ENCODE peak calls at places on chromosomes 13 and 19, in six cellular contexts. D is K562, M is H1, W is GM12891, G is GM12878, N is HepG2. Q is an unnamed sample.

GRCh38 chr19:42081584-42082258 is 5.8 kb downstream of the ZNF574 start:
- DNase-seq in W (no peak), D (no peak), G (no peak), M (no peak), N (peak), Q (no peak)

GRCh38 chr13:114044486-114044885 is 70.6 kb upstream of the C13orf46 start:
- DNase-seq in N (no peak), G (no peak), W (no peak), D (no peak), M (no peak), Q (no peak)

GRCh38 chr19:16575282-16575681 is 3.1 kb upstream of the SLC35E1 start:
- DNase-seq in N (no peak), W (no peak), D (no peak), G (no peak), M (no peak), Q (no peak)

GRCh38 chr19:48887861-48888612 is 10.5 kb downstream of the TULP2 start:
- DNase-seq in D (no peak), G (no peak), N (no peak), M (no peak), W (no peak), Q (no peak)

GRCh38 chr13:112007191-112007590 is 59.8 kb upstream of the SOX1 start:
- DNase-seq in G (no peak), W (no peak), D (no peak), N (no peak), M (no peak), Q (no peak)

GRCh38 chr13:79434578-79434977 is 28.5 kb upstream of the RBM26 start:
- DNase-seq in N (no peak), G (no peak), W (no peak), D (no peak), M (no peak), Q (no peak)

GRCh38 chr19:43765109-43765876 is 10.5 kb upstream of the SMG9 start:
- DNase-seq in D (peak), M (no peak), N (peak), W (no peak), G (peak), Q (no peak)

GRCh38 chr13:26041476-26041875 is 10.3 kb downstream of the SHISA2 start:
- DNase-seq in N (no peak), W (no peak), G (no peak), D (no peak), M (no peak), Q (no peak)

GRCh38 chr19:13623686-13624405 is 117.6 kb upstream of the CACNA1A start:
- DNase-seq in W (no peak), D (no peak), G (no peak), M (no peak), N (no peak), Q (no peak)

GRCh38 chr19:8641908-8642547 is 11.6 kb downstream of the NFILZ start:
- DNase-seq in M (no peak), D (peak), N (peak), W (no peak), G (no peak), Q (no peak)

GRCh38 chr13:114100446-114101320 is 31.7 kb downstream of the RASA3 start:
- DNase-seq in W (peak), M (no peak), N (no peak), G (no peak), D (no peak), Q (no peak)

GRCh38 chr19:10270180-10270615 is 722 bp upstream of the ICAM1 start:
- DNase-seq in M (no peak), N (no peak), G (no peak), D (peak), W (no peak), Q (no peak)

GRCh38 chr13:57925250-57925649 is 293.7 kb downstream of the PCDH17 start:
- DNase-seq in N (no peak), G (no peak), D (no peak), M (no peak), W (no peak), Q (no peak)

GRCh38 chr19:20307127-20307526 is 140.1 kb downstream of the ZNF486 start:
- DNase-seq in W (no peak), M (no peak), G (no peak), D (no peak), N (no peak), Q (no peak)
- TF ChIP-seq POLR2A in W (no peak), M (no peak), G (no peak), D (no peak), N (no peak), Q (no peak)

GRCh38 chr19:40576585-40577451 is at the start of gene SHKBP1:
- DNase-seq in D (peak), M (peak), G (peak), N (peak), W (peak), Q (peak)
- TF ChIP-seq POLR2AphosphoS5 in D (peak), M (no peak), G (peak), N (peak), W (peak), Q (peak)

DNA sequence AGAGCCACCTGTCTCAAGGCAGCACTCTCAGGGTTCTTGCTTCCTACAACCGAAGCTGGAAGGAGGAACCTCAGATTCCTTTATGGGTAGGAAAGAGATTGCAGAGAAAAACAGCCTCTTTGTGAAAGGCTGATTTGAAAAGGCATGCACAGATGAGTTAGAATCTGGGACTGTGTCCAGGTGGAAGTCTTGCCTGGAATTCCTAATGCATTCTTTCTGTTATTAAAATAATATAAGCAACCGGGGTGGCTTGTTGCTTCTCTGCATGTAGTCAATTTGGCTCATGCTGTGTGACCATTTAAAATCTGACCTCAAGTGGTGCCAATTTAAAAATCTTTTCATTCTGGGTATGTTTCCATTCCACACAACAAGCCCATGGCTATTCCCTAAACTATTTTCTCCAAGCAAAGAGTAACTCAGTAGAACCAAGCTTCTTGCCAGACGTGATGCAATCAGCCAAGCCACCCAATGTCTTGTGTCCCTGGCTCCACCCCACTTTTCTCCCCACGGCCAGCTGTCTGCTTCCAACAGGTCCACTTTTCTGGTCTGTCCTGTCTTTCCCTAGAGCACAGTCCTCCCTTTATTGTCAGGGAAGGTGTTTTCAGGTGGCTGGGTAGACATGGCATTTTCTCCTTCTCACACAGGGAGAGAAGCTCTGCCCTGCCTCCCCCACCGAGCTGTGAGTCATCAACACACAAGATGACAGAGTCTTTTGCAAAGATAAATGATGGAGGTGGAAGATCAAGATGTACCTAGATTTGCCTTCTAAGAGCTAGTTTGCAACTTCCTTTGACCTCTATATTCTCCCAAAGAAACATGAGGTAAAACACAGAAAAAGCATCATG is 394.3 kb downstream of the FOXO1 start:
- DNase-seq in N (no peak), D (no peak), M (no peak), G (no peak), W (no peak), Q (no peak)
- TF ChIP-seq TAF1 in N (no peak), D (no peak), M (no peak), G (no peak), W (no peak), Q (no peak)

GRCh38 chr19:4866595-4867424 is 657 bp downstream of the PLIN3 start:
- DNase-seq in W (no peak), G (no peak), M (no peak), D (peak), N (peak), Q (peak)

GRCh38 chr19:4870025-4870700 is 2.7 kb upstream of the PLIN3 start:
- DNase-seq in N (peak), W (no peak), M (peak), G (no peak), D (peak), Q (no peak)

GRCh38 chr19:4871711-4872110 is 4.2 kb upstream of the PLIN3 start:
- DNase-seq in W (no peak), N (no peak), G (no peak), D (no peak), M (no peak), Q (no peak)

GRCh38 chr19:4868286-4868834 is 893 bp upstream of the PLIN3 start:
- DNase-seq in N (no peak), G (no peak), D (peak), W (no peak), M (no peak), Q (no peak)

DNA sequence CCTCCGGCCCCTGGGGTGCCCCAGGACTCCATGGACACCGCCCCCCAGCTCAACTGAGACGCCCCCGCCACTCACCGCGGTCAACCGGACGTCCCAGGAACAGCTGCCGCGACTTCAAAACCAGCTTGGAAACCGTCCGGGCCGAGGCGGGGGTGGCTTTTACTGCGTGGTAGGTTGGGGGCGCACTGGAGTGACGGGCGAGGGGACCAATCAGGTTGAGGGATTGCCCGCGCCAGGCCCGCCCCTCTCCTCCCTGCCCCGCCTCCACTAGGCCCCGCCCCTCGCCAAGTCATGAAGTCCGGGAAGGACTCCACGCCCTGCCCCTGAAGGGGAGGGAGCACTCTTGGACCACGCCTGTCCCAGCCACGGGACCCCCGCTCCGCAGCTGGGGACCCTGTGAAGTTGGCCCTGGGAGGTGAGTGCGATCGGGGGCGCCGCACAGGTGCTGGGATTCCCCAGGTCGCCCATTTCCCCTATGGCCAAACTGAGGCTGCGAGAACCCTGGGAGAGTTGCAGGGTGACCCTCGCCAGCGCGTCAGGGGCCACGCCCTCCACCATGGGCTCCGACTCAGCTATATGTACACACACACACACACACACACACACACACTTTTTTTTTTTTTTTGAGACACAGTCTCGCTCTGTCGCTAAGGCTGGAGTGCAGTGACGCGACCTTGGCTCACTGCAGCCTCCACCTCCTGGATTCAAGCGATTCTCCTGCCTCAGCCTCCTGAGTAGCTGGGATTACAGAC is at the start of gene PLIN3:
- DNase-seq in D (peak), G (peak), N (peak), M (peak), W (peak), Q (peak)
- TF ChIP-seq POLR2A in D (peak), G (peak), N (no peak), M (no peak), W (peak), Q (no peak)

GRCh38 chr13:27403252-27403678 is 21.2 kb upstream of the GTF3A start:
- DNase-seq in W (no peak), M (no peak), D (no peak), N (no peak), G (no peak), Q (no peak)
- TF ChIP-seq POLR2AphosphoS5 in W (no peak), M (no peak), D (no peak), N (no peak), G (no peak), Q (no peak)

DNA sequence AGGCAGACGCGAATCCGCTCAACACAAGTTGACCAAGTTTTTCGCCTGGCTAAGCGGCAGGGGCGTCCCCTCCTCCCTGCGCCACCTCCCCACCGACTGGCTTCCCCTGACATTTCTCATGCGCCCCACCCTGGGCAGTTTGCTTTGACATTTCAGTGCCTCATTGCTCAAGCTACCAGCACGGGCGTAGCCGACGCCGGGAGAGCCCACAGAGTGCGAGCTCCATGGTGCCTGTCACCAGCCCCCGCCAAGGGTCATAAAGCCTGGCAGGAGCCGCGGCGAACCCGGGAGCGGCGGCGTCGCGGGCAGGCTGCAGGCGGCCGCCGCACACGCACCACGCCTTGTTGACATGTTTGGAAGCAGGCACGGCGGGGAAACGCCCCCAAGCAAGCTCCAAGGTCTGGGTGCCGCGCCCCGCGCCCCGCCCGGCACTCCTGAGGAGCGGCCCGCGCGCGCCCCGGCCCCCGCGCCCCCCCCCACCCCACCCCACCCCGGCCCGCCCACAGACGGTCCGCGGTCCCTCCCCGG is 640 bp downstream of the FBXL3 start:
- DNase-seq in D (peak), N (peak), M (no peak), W (peak), G (peak), Q (peak)
- TF ChIP-seq TAF1 in D (no peak), N (no peak), M (no peak), W (peak), G (no peak), Q (peak)